ENCODE peak calls at places on chromosomes 6 and 20, in nine cellular contexts. One of them, this sample, is unnamed.

GRCh38 chr6:87182321-87182720 is 27.0 kb downstream of the ZNF292 start:
- DNase-seq in lower leg skin: no peak
- DNase-seq in mucosa of descending colon: no peak
- DNase-seq in adrenal gland: no peak
- DNase-seq in AG09309: no peak
- DNase-seq in heart right ventricle: no peak
- DNase-seq in lower lobe of right lung: no peak
- DNase-seq in endothelial cell: no peak
- DNase-seq in A549: no peak
- DNase-seq in this sample: no peak

GRCh38 chr6:128521302-128521632 is 868 bp upstream of the PTPRK start:
- DNase-seq in lower leg skin: no peak
- DNase-seq in mucosa of descending colon: no peak
- DNase-seq in lower lobe of right lung: no peak
- DNase-seq in heart right ventricle: no peak
- DNase-seq in AG09309: no peak
- DNase-seq in endothelial cell: no peak
- DNase-seq in adrenal gland: no peak
- DNase-seq in A549: no peak
- DNase-seq in this sample: no peak

GRCh38 chr6:82017316-82017715 is 230.2 kb downstream of the IBTK start:
- DNase-seq in lower lobe of right lung: no peak
- DNase-seq in AG09309: peak
- DNase-seq in adrenal gland: peak
- DNase-seq in lower leg skin: no peak
- DNase-seq in heart right ventricle: no peak
- DNase-seq in mucosa of descending colon: no peak
- DNase-seq in A549: peak
- DNase-seq in endothelial cell: no peak
- DNase-seq in this sample: no peak

GRCh38 chr6:169752074-169752623 is 727 bp downstream of the ERMARD start:
- DNase-seq in A549: no peak
- DNase-seq in AG09309: no peak
- DNase-seq in endothelial cell: no peak
- DNase-seq in adrenal gland: no peak
- DNase-seq in heart right ventricle: no peak
- DNase-seq in mucosa of descending colon: no peak
- DNase-seq in lower lobe of right lung: no peak
- DNase-seq in lower leg skin: no peak
- DNase-seq in this sample: no peak

GRCh38 chr20:61253640-61254511 is 1.8 kb downstream of the CDH4 start:
- DNase-seq in heart right ventricle: no peak
- DNase-seq in adrenal gland: no peak
- DNase-seq in lower lobe of right lung: no peak
- DNase-seq in mucosa of descending colon: no peak
- DNase-seq in AG09309: no peak
- DNase-seq in lower leg skin: no peak
- DNase-seq in A549: peak
- DNase-seq in endothelial cell: peak
- DNase-seq in this sample: no peak

GRCh38 chr20:59258103-59258705 is 42.2 kb upstream of the EDN3 start:
- DNase-seq in endothelial cell: no peak
- DNase-seq in adrenal gland: no peak
- DNase-seq in mucosa of descending colon: no peak
- DNase-seq in AG09309: no peak
- DNase-seq in heart right ventricle: no peak
- DNase-seq in lower leg skin: no peak
- DNase-seq in lower lobe of right lung: no peak
- DNase-seq in A549: no peak
- DNase-seq in this sample: no peak

GRCh38 chr6:1624848-1625341 is 15.2 kb downstream of the FOXC1 start:
- DNase-seq in mucosa of descending colon: no peak
- DNase-seq in lower leg skin: peak
- DNase-seq in heart right ventricle: peak
- DNase-seq in adrenal gland: no peak
- DNase-seq in AG09309: no peak
- DNase-seq in endothelial cell: peak
- DNase-seq in A549: no peak
- DNase-seq in lower lobe of right lung: no peak
- DNase-seq in this sample: no peak

GRCh38 chr20:50513169-50514034 is 3.2 kb downstream of the PTPN1 start:
- DNase-seq in mucosa of descending colon: no peak
- DNase-seq in lower lobe of right lung: no peak
- DNase-seq in adrenal gland: no peak
- DNase-seq in AG09309: no peak
- DNase-seq in heart right ventricle: no peak
- DNase-seq in endothelial cell: no peak
- DNase-seq in lower leg skin: no peak
- DNase-seq in A549: no peak
- DNase-seq in this sample: no peak

GRCh38 chr6:81727876-81728517 is 24.5 kb downstream of the TENT5A start:
- DNase-seq in lower leg skin: no peak
- DNase-seq in AG09309: no peak
- DNase-seq in endothelial cell: no peak
- DNase-seq in lower lobe of right lung: no peak
- DNase-seq in A549: no peak
- DNase-seq in adrenal gland: no peak
- DNase-seq in heart right ventricle: no peak
- DNase-seq in mucosa of descending colon: no peak
- DNase-seq in this sample: no peak

GRCh38 chr6:25017486-25017885 is 81.7 kb upstream of the RIPOR2 start:
- DNase-seq in adrenal gland: no peak
- DNase-seq in A549: no peak
- DNase-seq in lower leg skin: no peak
- DNase-seq in endothelial cell: no peak
- DNase-seq in AG09309: no peak
- DNase-seq in lower lobe of right lung: no peak
- DNase-seq in heart right ventricle: no peak
- DNase-seq in mucosa of descending colon: no peak
- DNase-seq in this sample: peak

GRCh38 chr6:168999392-168999791 is 254.3 kb downstream of the THBS2 start:
- DNase-seq in mucosa of descending colon: peak
- DNase-seq in lower lobe of right lung: no peak
- DNase-seq in A549: no peak
- DNase-seq in heart right ventricle: no peak
- DNase-seq in endothelial cell: no peak
- DNase-seq in lower leg skin: no peak
- DNase-seq in AG09309: peak
- DNase-seq in adrenal gland: no peak
- DNase-seq in this sample: peak

GRCh38 chr6:39029156-39030011 is 19.2 kb upstream of the GLP1R start:
- DNase-seq in heart right ventricle: peak
- DNase-seq in A549: peak
- DNase-seq in adrenal gland: peak
- DNase-seq in endothelial cell: peak
- DNase-seq in lower lobe of right lung: no peak
- DNase-seq in lower leg skin: no peak
- DNase-seq in AG09309: no peak
- DNase-seq in mucosa of descending colon: peak
- DNase-seq in this sample: peak

DNA sequence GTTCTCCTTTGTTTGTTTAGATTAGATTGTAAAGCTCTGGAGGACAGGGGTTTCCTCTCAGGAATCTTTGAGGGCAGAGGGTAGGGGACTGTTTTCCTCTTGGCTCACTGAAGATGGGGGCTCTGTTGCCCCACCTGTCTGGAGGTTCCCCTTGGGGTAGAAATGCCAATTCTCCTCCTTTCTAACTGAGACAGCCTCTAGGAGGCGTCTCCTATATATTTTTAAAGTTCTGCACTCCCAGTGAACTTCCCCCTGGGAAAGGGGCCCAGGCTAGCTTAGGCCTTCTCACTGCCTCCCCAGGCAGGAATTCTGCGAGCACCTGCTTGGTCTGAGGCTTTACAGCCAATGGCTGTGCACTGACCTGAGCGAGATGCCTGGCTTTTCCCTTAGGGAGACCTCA is 24.8 kb upstream of the SRF start:
- DNase-seq in endothelial cell: no peak
- DNase-seq in AG09309: no peak
- DNase-seq in lower leg skin: no peak
- DNase-seq in lower lobe of right lung: no peak
- DNase-seq in heart right ventricle: no peak
- DNase-seq in adrenal gland: no peak
- DNase-seq in mucosa of descending colon: no peak
- DNase-seq in A549: no peak
- DNase-seq in this sample: no peak
- TF ChIP-seq CTCF in endothelial cell: no peak
- TF ChIP-seq CTCF in AG09309: no peak
- TF ChIP-seq CTCF in lower leg skin: no peak
- TF ChIP-seq CTCF in lower lobe of right lung: no peak
- TF ChIP-seq CTCF in heart right ventricle: no peak
- TF ChIP-seq CTCF in adrenal gland: no peak
- TF ChIP-seq CTCF in mucosa of descending colon: no peak
- TF ChIP-seq CTCF in A549: no peak
- TF ChIP-seq CTCF in this sample: no peak

GRCh38 chr20:2237059-2237458 is 58.7 kb upstream of the TGM3 start:
- DNase-seq in AG09309: peak
- DNase-seq in mucosa of descending colon: peak
- DNase-seq in lower lobe of right lung: no peak
- DNase-seq in A549: no peak
- DNase-seq in adrenal gland: no peak
- DNase-seq in endothelial cell: no peak
- DNase-seq in lower leg skin: peak
- DNase-seq in heart right ventricle: peak
- DNase-seq in this sample: peak
- TF ChIP-seq CTCF in AG09309: peak
- TF ChIP-seq CTCF in mucosa of descending colon: no peak
- TF ChIP-seq CTCF in lower lobe of right lung: no peak
- TF ChIP-seq CTCF in A549: no peak
- TF ChIP-seq CTCF in adrenal gland: no peak
- TF ChIP-seq CTCF in endothelial cell: no peak
- TF ChIP-seq CTCF in lower leg skin: no peak
- TF ChIP-seq CTCF in heart right ventricle: no peak
- TF ChIP-seq CTCF in this sample: no peak

GRCh38 chr6:26260791-26261484 is 104.1 kb upstream of the BTN3A2 start:
- DNase-seq in lower lobe of right lung: no peak
- DNase-seq in lower leg skin: no peak
- DNase-seq in AG09309: no peak
- DNase-seq in adrenal gland: no peak
- DNase-seq in A549: no peak
- DNase-seq in endothelial cell: no peak
- DNase-seq in heart right ventricle: no peak
- DNase-seq in mucosa of descending colon: no peak
- DNase-seq in this sample: no peak

GRCh38 chr6:26260110-26260637 is 104.8 kb upstream of the BTN3A2 start:
- DNase-seq in endothelial cell: no peak
- DNase-seq in mucosa of descending colon: no peak
- DNase-seq in adrenal gland: no peak
- DNase-seq in AG09309: no peak
- DNase-seq in A549: no peak
- DNase-seq in heart right ventricle: no peak
- DNase-seq in lower lobe of right lung: no peak
- DNase-seq in lower leg skin: no peak
- DNase-seq in this sample: no peak

GRCh38 chr6:26257272-26257671 is 107.7 kb upstream of the BTN3A2 start:
- DNase-seq in adrenal gland: no peak
- DNase-seq in lower leg skin: no peak
- DNase-seq in heart right ventricle: no peak
- DNase-seq in AG09309: no peak
- DNase-seq in lower lobe of right lung: no peak
- DNase-seq in endothelial cell: no peak
- DNase-seq in mucosa of descending colon: no peak
- DNase-seq in A549: no peak
- DNase-seq in this sample: no peak

GRCh38 chr6:26254666-26255176 is 110.3 kb upstream of the BTN3A2 start:
- DNase-seq in mucosa of descending colon: no peak
- DNase-seq in heart right ventricle: no peak
- DNase-seq in AG09309: no peak
- DNase-seq in A549: no peak
- DNase-seq in endothelial cell: no peak
- DNase-seq in adrenal gland: no peak
- DNase-seq in lower leg skin: no peak
- DNase-seq in lower lobe of right lung: no peak
- DNase-seq in this sample: no peak

DNA sequence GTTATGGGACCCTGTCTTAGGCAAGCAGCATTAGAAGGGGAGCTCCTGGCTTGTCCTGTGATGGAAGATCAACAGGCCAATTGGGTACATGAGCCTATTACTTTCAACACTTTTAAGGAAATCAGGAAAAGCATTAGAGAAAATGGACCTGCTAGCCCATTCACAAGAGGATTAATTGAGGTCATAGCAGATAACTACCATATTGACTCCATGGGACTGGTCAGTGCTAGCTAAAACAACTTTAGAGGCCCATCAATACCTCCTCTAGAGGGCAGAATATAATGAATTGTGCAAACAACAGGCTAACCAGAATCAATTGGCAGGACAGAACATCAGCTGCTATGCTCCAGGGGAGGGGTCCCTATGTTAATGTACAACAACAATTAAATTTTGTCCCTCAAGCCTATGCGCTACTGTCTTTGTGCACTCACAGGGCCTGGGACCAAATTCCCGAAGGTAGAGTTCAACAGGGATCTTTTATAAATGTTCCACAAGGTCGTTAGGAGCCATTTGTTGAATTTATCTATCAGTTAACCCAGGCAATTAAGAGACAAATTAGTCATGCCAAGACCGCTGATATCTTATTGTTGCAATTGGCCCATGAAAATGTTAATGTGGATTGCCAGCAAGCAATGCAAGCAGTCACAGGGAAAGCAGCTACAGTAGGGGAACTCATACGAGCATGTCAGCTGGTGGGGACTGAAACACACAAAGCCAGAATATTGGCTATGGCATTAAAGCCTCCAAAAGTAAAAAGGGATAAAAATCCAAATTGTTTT is 106.6 kb upstream of the BTN3A2 start:
- DNase-seq in endothelial cell: no peak
- DNase-seq in AG09309: no peak
- DNase-seq in lower leg skin: no peak
- DNase-seq in mucosa of descending colon: no peak
- DNase-seq in adrenal gland: no peak
- DNase-seq in lower lobe of right lung: no peak
- DNase-seq in heart right ventricle: no peak
- DNase-seq in A549: no peak
- DNase-seq in this sample: no peak
- TF ChIP-seq CTCF in endothelial cell: no peak
- TF ChIP-seq CTCF in AG09309: peak
- TF ChIP-seq CTCF in lower leg skin: no peak
- TF ChIP-seq CTCF in mucosa of descending colon: no peak
- TF ChIP-seq CTCF in adrenal gland: no peak
- TF ChIP-seq CTCF in lower lobe of right lung: no peak
- TF ChIP-seq CTCF in heart right ventricle: no peak
- TF ChIP-seq CTCF in A549: no peak
- TF ChIP-seq CTCF in this sample: no peak

GRCh38 chr20:37755665-37756064 is 61.8 kb downstream of the CTNNBL1 start:
- DNase-seq in AG09309: no peak
- DNase-seq in lower leg skin: no peak
- DNase-seq in heart right ventricle: peak
- DNase-seq in lower lobe of right lung: no peak
- DNase-seq in endothelial cell: no peak
- DNase-seq in adrenal gland: no peak
- DNase-seq in A549: no peak
- DNase-seq in mucosa of descending colon: no peak
- DNase-seq in this sample: no peak
- TF ChIP-seq CTCF in AG09309: no peak
- TF ChIP-seq CTCF in lower leg skin: no peak
- TF ChIP-seq CTCF in heart right ventricle: peak
- TF ChIP-seq CTCF in lower lobe of right lung: no peak
- TF ChIP-seq CTCF in endothelial cell: no peak
- TF ChIP-seq CTCF in adrenal gland: no peak
- TF ChIP-seq CTCF in A549: no peak
- TF ChIP-seq CTCF in mucosa of descending colon: no peak
- TF ChIP-seq CTCF in this sample: no peak